ENCODE peak calls at places on chromosomes 13 and 19, in four cellular contexts. One of them, this sample, is unnamed.

GRCh38 chr13:51805925-51806324 is 2.0 kb upstream of the DHRS12 start:
- DNase-seq in fibroblast of lung: no peak
- DNase-seq in CD8-positive, alpha-beta T cell: no peak
- DNase-seq in kidney epithelial cell: no peak
- DNase-seq in this sample: no peak

GRCh38 chr19:5949792-5950305 is 28.1 kb downstream of the RANBP3 start:
- DNase-seq in kidney epithelial cell: no peak
- DNase-seq in CD8-positive, alpha-beta T cell: peak; percentile 49
- DNase-seq in fibroblast of lung: no peak
- DNase-seq in this sample: no peak

GRCh38 chr19:49145485-49146407 is 9.4 kb downstream of the HRC start:
- DNase-seq in fibroblast of lung: peak; percentile 75
- DNase-seq in CD8-positive, alpha-beta T cell: peak; percentile 83
- DNase-seq in kidney epithelial cell: no peak
- DNase-seq in this sample: no peak

GRCh38 chr19:9883231-9883758 is 48.2 kb downstream of the PIN1 start:
- DNase-seq in kidney epithelial cell: no peak
- DNase-seq in CD8-positive, alpha-beta T cell: no peak
- DNase-seq in fibroblast of lung: no peak
- DNase-seq in this sample: no peak

GRCh38 chr13:29515372-29515771 is 80.1 kb downstream of the SLC7A1 start:
- DNase-seq in fibroblast of lung: no peak
- DNase-seq in CD8-positive, alpha-beta T cell: no peak
- DNase-seq in kidney epithelial cell: no peak
- DNase-seq in this sample: no peak

GRCh38 chr13:25844559-25845434 is 207.0 kb downstream of the SHISA2 start:
- DNase-seq in CD8-positive, alpha-beta T cell: no peak
- DNase-seq in kidney epithelial cell: no peak
- DNase-seq in fibroblast of lung: peak; percentile 66
- DNase-seq in this sample: no peak

GRCh38 chr13:36038785-36039415 is 92.3 kb downstream of the DCLK1 start:
- DNase-seq in kidney epithelial cell: no peak
- DNase-seq in fibroblast of lung: no peak
- DNase-seq in CD8-positive, alpha-beta T cell: no peak
- DNase-seq in this sample: no peak

GRCh38 chr19:1970003-1970805 is 29.2 kb downstream of the CSNK1G2 start:
- DNase-seq in kidney epithelial cell: no peak
- DNase-seq in CD8-positive, alpha-beta T cell: no peak
- DNase-seq in fibroblast of lung: peak; percentile 31
- DNase-seq in this sample: no peak

GRCh38 chr13:38223093-38223492 is 126.6 kb upstream of the UFM1 start:
- DNase-seq in fibroblast of lung: peak; percentile 52
- DNase-seq in kidney epithelial cell: no peak
- DNase-seq in CD8-positive, alpha-beta T cell: no peak
- DNase-seq in this sample: no peak

GRCh38 chr19:41431426-41432386 is 4.5 kb upstream of the B3GNT8 start:
- DNase-seq in kidney epithelial cell: no peak
- DNase-seq in CD8-positive, alpha-beta T cell: no peak
- DNase-seq in fibroblast of lung: no peak
- DNase-seq in this sample: no peak

GRCh38 chr13:97308735-97309429 is 86.7 kb downstream of the MBNL2 start:
- DNase-seq in CD8-positive, alpha-beta T cell: no peak
- DNase-seq in fibroblast of lung: peak; percentile 42
- DNase-seq in kidney epithelial cell: no peak
- DNase-seq in this sample: no peak

GRCh38 chr19:47210689-47211316 is 20.2 kb downstream of the BBC3 start:
- DNase-seq in CD8-positive, alpha-beta T cell: peak; percentile 77
- DNase-seq in fibroblast of lung: peak; percentile 64
- DNase-seq in kidney epithelial cell: no peak
- DNase-seq in this sample: no peak

GRCh38 chr13:61413572-61413971 is 2.1 kb downstream of the PCDH20 start:
- DNase-seq in CD8-positive, alpha-beta T cell: no peak
- DNase-seq in fibroblast of lung: no peak
- DNase-seq in kidney epithelial cell: no peak
- DNase-seq in this sample: no peak

GRCh38 chr19:23436944-23437343 is 41.7 kb upstream of the ZNF91 start:
- DNase-seq in fibroblast of lung: no peak
- DNase-seq in kidney epithelial cell: no peak
- DNase-seq in CD8-positive, alpha-beta T cell: no peak
- DNase-seq in this sample: no peak

GRCh38 chr13:80171096-80171495 is 169.8 kb downstream of the SPRY2 start:
- DNase-seq in CD8-positive, alpha-beta T cell: no peak
- DNase-seq in fibroblast of lung: no peak
- DNase-seq in kidney epithelial cell: no peak
- DNase-seq in this sample: no peak

GRCh38 chr19:3969435-3970312 is 1.2 kb downstream of the DAPK3 start:
- DNase-seq in CD8-positive, alpha-beta T cell: no peak
- DNase-seq in fibroblast of lung: peak; percentile 91
- DNase-seq in kidney epithelial cell: peak; percentile 76
- DNase-seq in this sample: peak; percentile 52
- TF ChIP-seq CTCF in CD8-positive, alpha-beta T cell: no peak
- TF ChIP-seq CTCF in fibroblast of lung: peak; percentile 22
- TF ChIP-seq CTCF in kidney epithelial cell: peak; percentile 18
- TF ChIP-seq CTCF in this sample: peak; percentile 27

GRCh38 chr13:43046259-43046658 is 22.9 kb downstream of the DNAJC15 start:
- DNase-seq in kidney epithelial cell: no peak
- DNase-seq in CD8-positive, alpha-beta T cell: no peak
- DNase-seq in fibroblast of lung: no peak
- DNase-seq in this sample: no peak

GRCh38 chr13:43044720-43045301 is 21.4 kb downstream of the DNAJC15 start:
- DNase-seq in kidney epithelial cell: no peak
- DNase-seq in fibroblast of lung: no peak
- DNase-seq in CD8-positive, alpha-beta T cell: no peak
- DNase-seq in this sample: no peak

GRCh38 chr13:43036386-43037220 is 13.2 kb downstream of the DNAJC15 start:
- DNase-seq in fibroblast of lung: peak; percentile 25
- DNase-seq in CD8-positive, alpha-beta T cell: no peak
- DNase-seq in kidney epithelial cell: no peak
- DNase-seq in this sample: no peak

GRCh38 chr13:43042410-43042921 is 19.1 kb downstream of the DNAJC15 start:
- DNase-seq in CD8-positive, alpha-beta T cell: no peak
- DNase-seq in fibroblast of lung: no peak
- DNase-seq in kidney epithelial cell: no peak
- DNase-seq in this sample: no peak

GRCh38 chr13:43041368-43041921 is 18.1 kb downstream of the DNAJC15 start:
- DNase-seq in CD8-positive, alpha-beta T cell: no peak
- DNase-seq in fibroblast of lung: no peak
- DNase-seq in kidney epithelial cell: no peak
- DNase-seq in this sample: no peak
- TF ChIP-seq CTCF in CD8-positive, alpha-beta T cell: no peak
- TF ChIP-seq CTCF in fibroblast of lung: no peak
- TF ChIP-seq CTCF in kidney epithelial cell: no peak
- TF ChIP-seq CTCF in this sample: no peak

DNA sequence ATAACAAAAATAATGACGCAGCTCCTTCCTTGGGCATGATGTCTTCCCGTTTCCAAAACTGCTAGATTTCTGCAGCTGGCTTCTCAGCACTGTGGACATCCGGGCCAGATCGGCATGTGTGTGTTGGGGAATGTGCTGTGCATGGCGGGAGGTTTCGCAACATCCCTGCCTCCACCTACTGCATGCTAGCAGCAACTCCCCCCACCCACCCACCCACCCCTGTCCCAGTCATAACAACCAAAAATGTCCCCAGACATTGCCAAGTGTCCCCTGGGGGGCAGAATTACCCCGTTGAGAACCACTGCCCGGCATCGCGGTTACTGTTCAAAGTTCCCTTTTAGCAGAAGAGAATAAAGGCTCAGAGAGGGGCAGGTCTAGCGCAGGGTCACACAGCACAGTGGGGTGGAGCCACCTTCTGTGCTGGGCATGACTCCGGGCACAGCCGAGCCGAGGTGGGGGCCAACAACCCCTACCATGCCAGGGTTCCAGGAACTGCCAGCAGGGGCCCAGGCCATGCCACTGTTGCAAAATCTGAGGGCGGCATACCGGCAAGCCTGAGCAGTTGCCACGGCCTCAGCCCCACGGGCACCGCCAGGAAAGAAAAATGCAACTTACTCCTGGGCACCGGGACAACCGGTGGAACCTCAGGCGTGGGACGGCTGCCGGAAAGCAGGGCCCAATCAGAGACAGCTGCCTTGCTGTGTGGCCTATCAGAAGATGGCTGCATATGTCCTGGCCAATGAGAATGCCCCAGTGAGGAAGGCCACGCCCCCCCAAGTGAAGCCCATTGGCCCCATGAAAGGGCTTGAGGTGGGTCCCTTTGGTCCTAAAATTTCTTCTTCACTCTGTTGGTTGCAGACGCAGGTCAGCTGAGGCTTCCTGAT is 22.5 kb upstream of the NFIC start:
- DNase-seq in kidney epithelial cell: no peak
- DNase-seq in fibroblast of lung: peak; percentile 82
- DNase-seq in CD8-positive, alpha-beta T cell: peak; percentile 60
- DNase-seq in this sample: no peak
- TF ChIP-seq CTCF in kidney epithelial cell: no peak
- TF ChIP-seq CTCF in fibroblast of lung: no peak
- TF ChIP-seq CTCF in CD8-positive, alpha-beta T cell: no peak
- TF ChIP-seq CTCF in this sample: no peak

GRCh38 chr19:36488816-36489138 is 584 bp downstream of the ZNF566 start:
- DNase-seq in CD8-positive, alpha-beta T cell: peak; percentile 74
- DNase-seq in kidney epithelial cell: no peak
- DNase-seq in fibroblast of lung: no peak
- DNase-seq in this sample: no peak
- TF ChIP-seq CTCF in CD8-positive, alpha-beta T cell: no peak
- TF ChIP-seq CTCF in kidney epithelial cell: no peak
- TF ChIP-seq CTCF in fibroblast of lung: no peak
- TF ChIP-seq CTCF in this sample: no peak

GRCh38 chr13:91845612-91846011 is 447.2 kb downstream of the GPC5 start:
- DNase-seq in fibroblast of lung: no peak
- DNase-seq in kidney epithelial cell: no peak
- DNase-seq in CD8-positive, alpha-beta T cell: no peak
- DNase-seq in this sample: no peak
- TF ChIP-seq CTCF in fibroblast of lung: no peak
- TF ChIP-seq CTCF in kidney epithelial cell: no peak
- TF ChIP-seq CTCF in CD8-positive, alpha-beta T cell: no peak
- TF ChIP-seq CTCF in this sample: no peak

DNA sequence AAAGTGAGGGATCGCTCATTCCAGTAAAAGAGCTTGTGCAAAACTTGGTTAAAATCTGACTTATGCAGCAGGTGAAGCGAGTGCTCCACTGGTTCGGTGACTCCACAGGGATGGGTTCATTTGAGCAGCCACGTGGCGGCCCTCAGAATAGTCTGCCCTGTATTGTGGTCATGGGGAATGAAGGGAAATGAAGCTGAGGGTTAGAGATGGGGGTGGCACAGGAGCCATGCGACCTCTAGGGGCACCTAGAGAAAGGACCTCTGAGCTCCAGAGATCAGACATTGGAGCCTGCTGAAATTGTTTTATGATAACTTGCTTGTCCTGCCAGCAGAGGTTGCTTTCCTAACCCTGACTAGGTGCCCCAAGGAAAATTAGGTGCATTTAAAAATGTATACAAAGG is 26.6 kb downstream of the CBY2 start:
- DNase-seq in kidney epithelial cell: no peak
- DNase-seq in CD8-positive, alpha-beta T cell: no peak
- DNase-seq in fibroblast of lung: no peak
- DNase-seq in this sample: no peak
- TF ChIP-seq CTCF in kidney epithelial cell: peak; percentile 29
- TF ChIP-seq CTCF in CD8-positive, alpha-beta T cell: no peak
- TF ChIP-seq CTCF in fibroblast of lung: no peak
- TF ChIP-seq CTCF in this sample: no peak

GRCh38 chr13:41588899-41589298 is 131.5 kb downstream of the RGCC start:
- DNase-seq in CD8-positive, alpha-beta T cell: no peak
- DNase-seq in fibroblast of lung: peak; percentile 95
- DNase-seq in kidney epithelial cell: peak; percentile 70
- DNase-seq in this sample: peak; percentile 71

GRCh38 chr13:41590122-41590521 is 132.8 kb downstream of the RGCC start:
- DNase-seq in kidney epithelial cell: no peak
- DNase-seq in fibroblast of lung: no peak
- DNase-seq in CD8-positive, alpha-beta T cell: no peak
- DNase-seq in this sample: no peak

GRCh38 chr13:41590643-41591042 is 133.3 kb downstream of the RGCC start:
- DNase-seq in CD8-positive, alpha-beta T cell: no peak
- DNase-seq in fibroblast of lung: peak; percentile 37
- DNase-seq in kidney epithelial cell: no peak
- DNase-seq in this sample: no peak

GRCh38 chr13:41589434-41589833 is 132.1 kb downstream of the RGCC start:
- DNase-seq in fibroblast of lung: no peak
- DNase-seq in kidney epithelial cell: no peak
- DNase-seq in CD8-positive, alpha-beta T cell: no peak
- DNase-seq in this sample: no peak

GRCh38 chr13:41587490-41587889 is 130.1 kb downstream of the RGCC start:
- DNase-seq in CD8-positive, alpha-beta T cell: peak; percentile 53
- DNase-seq in fibroblast of lung: no peak
- DNase-seq in kidney epithelial cell: no peak
- DNase-seq in this sample: no peak
- TF ChIP-seq CTCF in CD8-positive, alpha-beta T cell: peak; percentile 60
- TF ChIP-seq CTCF in fibroblast of lung: peak; percentile 3
- TF ChIP-seq CTCF in kidney epithelial cell: no peak
- TF ChIP-seq CTCF in this sample: no peak